ENCODE peak calls at places on chromosomes 13 and 19, in six cellular contexts. F, W, S, P, D and L are unnamed samples.

GRCh38 chr19:21566073-21566472 is 60.7 kb downstream of the ZNF429 start:
- DNase-seq in D (no peak), W (no peak), S (no peak), F (no peak), P (no peak), L (peak)

GRCh38 chr13:37700887-37701286 is 102.3 kb upstream of the POSTN start:
- DNase-seq in S (no peak), P (no peak), D (no peak), F (no peak), W (peak), L (no peak)

GRCh38 chr19:48480151-48480475 is 10.9 kb downstream of the CYTH2 start:
- DNase-seq in S (no peak), P (no peak), D (no peak), F (no peak), W (peak), L (no peak)

GRCh38 chr19:56538254-56538760 is 441 bp upstream of the ZFP28 start:
- DNase-seq in P (peak), W (peak), S (peak), D (no peak), F (no peak), L (peak)

GRCh38 chr19:11421607-11422098 is 2.5 kb upstream of the RGL3 start:
- DNase-seq in D (no peak), S (no peak), P (no peak), W (no peak), F (peak), L (no peak)

GRCh38 chr19:33118643-33119042 is 13.3 kb upstream of the WDR88 start:
- DNase-seq in D (no peak), P (no peak), F (no peak), W (no peak), S (no peak), L (no peak)

GRCh38 chr19:4430760-4431159 is 26.8 kb downstream of the UBXN6 start:
- DNase-seq in D (no peak), W (no peak), S (no peak), F (no peak), P (no peak), L (peak)

GRCh38 chr13:91516799-91517198 is 118.4 kb downstream of the GPC5 start:
- DNase-seq in S (no peak), W (no peak), D (no peak), F (no peak), P (no peak), L (no peak)

GRCh38 chr13:44313674-44314073 is 60.0 kb upstream of the SERP2 start:
- DNase-seq in F (no peak), W (peak), P (no peak), D (no peak), S (peak), L (peak)

GRCh38 chr13:96621634-96622033 is 372.6 kb downstream of the OXGR1 start:
- DNase-seq in F (no peak), P (no peak), W (no peak), S (no peak), D (no peak), L (no peak)

GRCh38 chr13:113406321-113407102 is 42.6 kb upstream of the GRTP1 start:
- DNase-seq in W (no peak), F (no peak), D (no peak), P (no peak), S (no peak), L (no peak)

GRCh38 chr13:20492641-20493040 is 33.0 kb downstream of the CRYL1 start:
- DNase-seq in P (no peak), W (peak), D (peak), F (peak), S (peak), L (peak)

GRCh38 chr13:45396548-45397095 is 21.6 kb downstream of the SLC25A30 start:
- DNase-seq in D (no peak), W (peak), P (no peak), S (no peak), F (no peak), L (no peak)

GRCh38 chr19:46383846-46384245 is 29.5 kb downstream of the CCDC8 start:
- DNase-seq in P (no peak), F (no peak), S (no peak), D (no peak), W (no peak), L (no peak)

GRCh38 chr13:113013303-113013702 is 44.3 kb downstream of the MCF2L start:
- DNase-seq in D (no peak), P (no peak), F (no peak), S (no peak), W (no peak), L (no peak)

GRCh38 chr13:100409132-100409531 is 179.5 kb downstream of the GGACT start:
- DNase-seq in D (no peak), S (no peak), F (no peak), P (no peak), W (no peak), L (no peak)

GRCh38 chr13:26968431-26969335 is 202.9 kb downstream of the USP12 start:
- DNase-seq in S (no peak), P (no peak), F (no peak), D (peak), W (no peak), L (peak)

GRCh38 chr19:32373614-32374295 is 28.3 kb downstream of the ZNF507 start:
- DNase-seq in P (no peak), W (peak), F (peak), S (peak), D (peak), L (no peak)

GRCh38 chr13:80337706-80338105 is 3.2 kb downstream of the SPRY2 start:
- DNase-seq in S (no peak), F (no peak), W (peak), D (no peak), P (no peak), L (no peak)

GRCh38 chr13:25608181-25608580 is 236.4 kb downstream of the ATP8A2 start:
- DNase-seq in W (no peak), P (no peak), F (no peak), S (no peak), D (no peak), L (no peak)
- TF ChIP-seq MAX in W (no peak), P (no peak), F (no peak), S (no peak), D (no peak), L (no peak)

GRCh38 chr19:18279266-18279515 is 2.2 kb downstream of the JUND start:
- DNase-seq in W (no peak), D (no peak), F (no peak), S (no peak), P (no peak), L (no peak)

GRCh38 chr19:18281082-18282020 is at the start of gene JUND:
- DNase-seq in P (peak), D (peak), F (peak), S (peak), W (peak), L (peak)

GRCh38 chr19:18280247-18281081 is 958 bp downstream of the JUND start:
- DNase-seq in P (no peak), S (peak), F (peak), W (peak), D (peak), L (peak)

GRCh38 chr19:18278521-18279265 is 2.7 kb downstream of the JUND start:
- DNase-seq in F (no peak), D (no peak), W (peak), P (no peak), S (no peak), L (peak)

DNA sequence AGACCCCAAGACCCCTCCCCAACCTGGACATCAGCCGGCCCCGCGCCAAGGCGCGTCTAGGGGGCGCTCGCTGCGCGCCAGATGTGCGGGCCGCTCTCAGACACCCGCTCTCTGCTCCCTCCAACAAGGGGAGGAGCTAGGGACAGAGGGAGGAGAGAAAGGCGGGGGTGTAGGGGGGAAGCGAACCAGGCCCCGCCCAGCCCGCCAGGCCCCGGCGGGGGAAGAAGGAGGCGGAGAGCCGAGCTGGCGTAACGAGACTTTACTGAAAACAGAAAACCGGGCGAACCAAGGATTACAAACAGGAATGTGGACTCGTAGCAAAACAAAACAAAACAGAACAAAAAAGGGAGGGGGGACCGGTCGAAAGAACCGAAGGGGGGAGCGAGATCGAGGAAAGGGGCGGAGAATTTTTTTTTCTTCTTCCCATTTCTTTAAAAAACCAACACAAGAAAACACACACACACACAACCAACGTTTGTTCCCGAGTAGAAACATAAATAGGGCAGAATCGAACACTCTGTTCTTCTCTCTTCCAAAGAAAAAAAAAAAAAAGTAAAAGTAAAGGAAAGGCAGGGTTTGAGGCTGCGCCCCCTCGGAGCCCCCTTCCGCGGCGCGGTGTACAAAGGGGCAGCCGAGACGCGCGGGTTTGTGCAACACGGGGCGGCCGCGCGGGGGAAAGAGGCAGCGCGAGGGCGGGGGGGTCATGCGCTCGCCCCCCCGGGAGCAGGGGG is 1.7 kb downstream of the JUND start:
- DNase-seq in P (peak), D (peak), S (peak), W (peak), F (peak), L (peak)
- TF ChIP-seq MYC in P (no peak), D (peak), S (no peak), W (no peak), F (no peak), L (no peak)

GRCh38 chr19:35328851-35329285 is at the start of gene CD22:
- DNase-seq in S (no peak), F (no peak), P (peak), W (no peak), D (no peak), L (peak)

GRCh38 chr19:35329323-35329722 is 336 bp downstream of the CD22 start:
- DNase-seq in F (no peak), D (no peak), S (no peak), W (no peak), P (no peak), L (no peak)

GRCh38 chr19:35332817-35333216 is 3.8 kb downstream of the CD22 start:
- DNase-seq in F (no peak), D (no peak), W (no peak), S (no peak), P (no peak), L (no peak)

GRCh38 chr19:35331551-35332214 is 2.7 kb downstream of the CD22 start:
- DNase-seq in P (no peak), F (no peak), D (no peak), S (no peak), W (no peak), L (no peak)

DNA sequence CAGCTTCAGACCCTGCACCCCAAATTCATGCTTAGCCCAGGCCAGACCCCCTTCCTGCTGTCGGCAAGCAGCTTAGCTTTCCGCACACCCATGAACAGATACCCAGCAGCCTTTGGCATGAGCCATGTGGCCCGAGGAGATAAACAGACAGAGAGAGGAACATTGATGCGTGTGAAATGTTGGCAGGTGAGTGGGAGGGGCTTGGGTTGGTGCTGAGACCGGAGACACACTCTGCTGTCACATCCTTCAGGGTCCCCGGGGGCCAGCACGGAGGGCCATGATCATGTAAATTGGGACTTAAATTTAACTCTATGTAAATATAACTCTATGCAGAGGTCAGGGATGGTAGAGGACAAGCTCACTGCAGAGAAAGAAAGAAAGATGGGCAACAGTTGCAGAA is 1.5 kb downstream of the CD22 start:
- DNase-seq in D (no peak), W (no peak), F (no peak), S (no peak), P (peak), L (no peak)
- TF ChIP-seq POLR2A in D (no peak), W (no peak), F (no peak), S (no peak), P (peak), L (no peak)

GRCh38 chr19:3357731-3358391 is 8.5 kb upstream of the NFIC start:
- DNase-seq in P (no peak), D (no peak), S (no peak), W (no peak), F (peak), L (peak)

GRCh38 chr19:3358392-3358918 is 7.9 kb upstream of the NFIC start:
- DNase-seq in P (no peak), D (no peak), F (no peak), W (no peak), S (no peak), L (no peak)

GRCh38 chr19:3359850-3360493 is 6.4 kb upstream of the NFIC start:
- DNase-seq in P (no peak), F (peak), S (no peak), W (no peak), D (no peak), L (peak)

GRCh38 chr19:3360494-3361383 is 5.6 kb upstream of the NFIC start:
- DNase-seq in S (no peak), P (no peak), W (peak), D (no peak), F (peak), L (peak)

DNA sequence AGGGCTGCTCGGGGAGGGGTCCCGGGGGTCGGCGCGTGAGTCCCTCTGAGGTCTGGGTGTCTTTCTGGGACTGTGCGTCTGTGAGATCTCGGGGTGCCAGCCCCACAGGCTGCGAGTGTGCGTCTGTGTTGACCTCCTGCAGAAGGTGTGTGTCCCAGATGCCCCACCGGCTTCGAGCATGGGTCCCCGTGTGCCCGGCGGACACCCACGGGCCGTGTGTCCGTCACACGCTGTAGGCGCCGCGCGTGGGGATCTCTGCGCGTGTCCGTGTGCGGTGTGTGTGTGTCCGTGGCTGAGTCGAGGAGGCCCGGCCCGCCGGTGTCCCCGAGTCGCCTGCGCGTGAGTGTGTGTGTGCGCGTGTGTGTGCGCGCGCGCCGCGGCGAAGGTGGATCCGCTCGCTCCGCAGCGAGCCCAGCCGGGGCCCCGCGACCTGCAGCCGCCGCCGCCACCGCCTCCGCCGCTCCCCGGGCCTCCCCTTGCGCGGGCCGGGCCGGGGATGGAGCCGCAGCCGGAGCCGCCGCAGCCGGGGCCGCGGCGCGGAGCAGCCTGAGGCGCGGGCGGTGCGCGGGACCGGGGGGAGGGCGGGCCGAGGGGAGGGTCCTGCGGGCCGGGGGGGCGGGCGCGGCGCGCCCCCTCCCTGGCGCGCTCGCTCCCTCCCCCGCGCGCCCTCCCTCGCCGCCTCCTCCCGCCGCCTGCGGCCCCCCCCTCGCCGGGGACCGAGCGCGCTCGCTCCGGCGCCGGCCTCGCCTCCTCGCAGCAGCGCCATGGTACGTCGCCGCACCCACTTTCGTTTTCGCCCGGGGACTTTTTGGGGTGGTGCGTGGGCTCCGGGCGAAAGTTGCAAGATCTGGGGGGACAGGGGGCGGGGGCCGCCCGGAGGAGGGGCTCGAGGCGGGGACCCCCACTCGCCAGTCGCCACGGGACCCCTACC is 7.2 kb upstream of the NFIC start:
- DNase-seq in P (no peak), D (no peak), F (peak), S (no peak), W (no peak), L (peak)
- TF ChIP-seq MAX in P (no peak), D (peak), F (peak), S (peak), W (no peak), L (no peak)

GRCh38 chr13:110402301-110403069 is 95.4 kb downstream of the COL4A2 start:
- DNase-seq in W (no peak), P (no peak), D (no peak), F (no peak), S (no peak), L (no peak)
- TF ChIP-seq MYC in W (no peak), P (no peak), D (no peak), F (no peak), S (no peak), L (no peak)